ENCODE peak calls at places on chromosomes 11 and 22, in six cellular contexts. One of them, this sample, is unnamed. For H3K4me1, the result is how much of the 10 kb centered on the place peaks cover.

GRCh38 chr11:67027943-67028542 is 5.1 kb downstream of the SYT12 start:
- DNase-seq in IMR-90: no peak
- DNase-seq in pancreas: no peak
- DNase-seq in CD8-positive, alpha-beta T cell: no peak
- DNase-seq in stomach: no peak
- DNase-seq in tibial artery: no peak
- DNase-seq in this sample: no peak

GRCh38 chr11:43467958-43468357 is 109.2 kb downstream of the TTC17 start:
- DNase-seq in CD8-positive, alpha-beta T cell: no peak
- DNase-seq in stomach: no peak
- DNase-seq in tibial artery: no peak
- DNase-seq in IMR-90: no peak
- DNase-seq in pancreas: no peak
- DNase-seq in this sample: no peak

GRCh38 chr11:85827768-85828639 is 17.1 kb upstream of the SYTL2 start:
- DNase-seq in stomach: no peak
- DNase-seq in IMR-90: peak
- DNase-seq in tibial artery: no peak
- DNase-seq in pancreas: no peak
- DNase-seq in CD8-positive, alpha-beta T cell: no peak
- DNase-seq in this sample: no peak

GRCh38 chr11:34315006-34315793 is 42.6 kb downstream of the ABTB2 start:
- DNase-seq in tibial artery: no peak
- DNase-seq in stomach: no peak
- DNase-seq in CD8-positive, alpha-beta T cell: no peak
- DNase-seq in pancreas: no peak
- DNase-seq in IMR-90: no peak
- DNase-seq in this sample: no peak

GRCh38 chr11:126817523-126818450 is 182.8 kb downstream of the KIRREL3 start:
- DNase-seq in IMR-90: no peak
- DNase-seq in tibial artery: no peak
- DNase-seq in stomach: no peak
- DNase-seq in CD8-positive, alpha-beta T cell: no peak
- DNase-seq in pancreas: no peak
- DNase-seq in this sample: no peak

GRCh38 chr22:27213766-27214581 is 556.6 kb downstream of the MIAT start:
- DNase-seq in stomach: no peak
- DNase-seq in CD8-positive, alpha-beta T cell: no peak
- DNase-seq in IMR-90: peak
- DNase-seq in tibial artery: peak
- DNase-seq in pancreas: no peak
- DNase-seq in this sample: no peak

GRCh38 chr11:130070829-130071205 is 1.1 kb downstream of the APLP2 start:
- DNase-seq in pancreas: peak
- DNase-seq in CD8-positive, alpha-beta T cell: no peak
- DNase-seq in IMR-90: peak
- DNase-seq in stomach: no peak
- DNase-seq in tibial artery: no peak
- DNase-seq in this sample: no peak

GRCh38 chr11:58060939-58061672 is 30.4 kb downstream of the OR6Q1 start:
- DNase-seq in CD8-positive, alpha-beta T cell: no peak
- DNase-seq in pancreas: no peak
- DNase-seq in stomach: no peak
- DNase-seq in IMR-90: peak
- DNase-seq in tibial artery: no peak
- DNase-seq in this sample: no peak

GRCh38 chr11:17188675-17189074 is 19.1 kb downstream of the PIK3C2A start:
- DNase-seq in pancreas: no peak
- DNase-seq in CD8-positive, alpha-beta T cell: no peak
- DNase-seq in tibial artery: no peak
- DNase-seq in IMR-90: no peak
- DNase-seq in stomach: no peak
- DNase-seq in this sample: no peak

GRCh38 chr22:39317084-39317755 is 2.2 kb downstream of the RPL3 start:
- DNase-seq in CD8-positive, alpha-beta T cell: no peak
- DNase-seq in stomach: no peak
- DNase-seq in pancreas: no peak
- DNase-seq in tibial artery: no peak
- DNase-seq in IMR-90: no peak
- DNase-seq in this sample: no peak
- H3K4me1 ChIP-seq in CD8-positive, alpha-beta T cell: under half
- H3K4me1 ChIP-seq in stomach: half or more
- H3K4me1 ChIP-seq in pancreas: under half
- H3K4me1 ChIP-seq in tibial artery: under half
- H3K4me1 ChIP-seq in IMR-90: under half
- H3K4me1 ChIP-seq in this sample: under half

GRCh38 chr22:31637375-31637937 is 24.6 kb downstream of the PISD start:
- DNase-seq in pancreas: no peak
- DNase-seq in CD8-positive, alpha-beta T cell: no peak
- DNase-seq in IMR-90: no peak
- DNase-seq in stomach: no peak
- DNase-seq in tibial artery: peak
- DNase-seq in this sample: no peak

GRCh38 chr22:31639640-31640039 is 22.4 kb downstream of the PISD start:
- DNase-seq in IMR-90: no peak
- DNase-seq in CD8-positive, alpha-beta T cell: no peak
- DNase-seq in stomach: peak
- DNase-seq in tibial artery: no peak
- DNase-seq in pancreas: no peak
- DNase-seq in this sample: no peak

GRCh38 chr22:31635638-31636306 is 26.2 kb downstream of the PISD start:
- DNase-seq in CD8-positive, alpha-beta T cell: no peak
- DNase-seq in pancreas: no peak
- DNase-seq in tibial artery: no peak
- DNase-seq in IMR-90: no peak
- DNase-seq in stomach: peak
- DNase-seq in this sample: peak

DNA sequence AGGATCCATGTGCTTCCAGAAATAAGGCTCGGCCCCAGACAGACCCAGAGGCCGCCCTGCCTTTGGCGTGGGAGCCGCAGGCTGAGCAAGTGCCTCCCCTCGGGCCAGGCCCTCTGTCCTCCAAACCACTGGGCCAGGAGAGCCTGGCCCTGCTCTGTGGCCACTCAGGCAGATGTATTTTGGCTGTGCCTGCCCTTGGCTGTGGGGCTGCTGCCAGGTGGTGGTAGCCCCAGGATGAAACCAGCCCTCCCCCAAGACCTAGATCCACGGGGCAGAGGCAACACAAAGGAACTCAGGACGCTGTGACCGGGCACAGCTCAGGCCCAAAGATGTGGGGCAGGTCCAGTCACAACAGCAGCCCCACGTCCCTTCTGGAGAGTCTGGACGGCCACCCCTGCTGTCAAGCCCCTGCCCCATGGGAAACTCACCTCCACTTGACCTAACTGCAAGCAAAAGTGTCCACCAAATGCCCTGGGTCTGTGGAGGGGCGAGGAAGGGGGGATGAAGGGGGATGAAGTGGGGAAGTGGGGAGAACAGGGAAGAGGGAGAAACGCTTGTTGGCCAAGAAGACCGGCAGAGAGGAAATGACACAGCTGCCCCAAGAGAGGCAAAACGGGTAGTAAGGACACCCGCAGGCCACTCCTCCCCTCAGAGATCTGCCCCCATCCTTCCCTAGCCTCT is 23.9 kb downstream of the PISD start:
- DNase-seq in CD8-positive, alpha-beta T cell: no peak
- DNase-seq in stomach: no peak
- DNase-seq in pancreas: no peak
- DNase-seq in IMR-90: no peak
- DNase-seq in tibial artery: peak
- DNase-seq in this sample: no peak
- TF ChIP-seq CTCF in CD8-positive, alpha-beta T cell: no peak
- TF ChIP-seq CTCF in stomach: no peak
- TF ChIP-seq CTCF in pancreas: no peak
- TF ChIP-seq CTCF in IMR-90: no peak
- TF ChIP-seq CTCF in tibial artery: no peak
- TF ChIP-seq CTCF in this sample: no peak

DNA sequence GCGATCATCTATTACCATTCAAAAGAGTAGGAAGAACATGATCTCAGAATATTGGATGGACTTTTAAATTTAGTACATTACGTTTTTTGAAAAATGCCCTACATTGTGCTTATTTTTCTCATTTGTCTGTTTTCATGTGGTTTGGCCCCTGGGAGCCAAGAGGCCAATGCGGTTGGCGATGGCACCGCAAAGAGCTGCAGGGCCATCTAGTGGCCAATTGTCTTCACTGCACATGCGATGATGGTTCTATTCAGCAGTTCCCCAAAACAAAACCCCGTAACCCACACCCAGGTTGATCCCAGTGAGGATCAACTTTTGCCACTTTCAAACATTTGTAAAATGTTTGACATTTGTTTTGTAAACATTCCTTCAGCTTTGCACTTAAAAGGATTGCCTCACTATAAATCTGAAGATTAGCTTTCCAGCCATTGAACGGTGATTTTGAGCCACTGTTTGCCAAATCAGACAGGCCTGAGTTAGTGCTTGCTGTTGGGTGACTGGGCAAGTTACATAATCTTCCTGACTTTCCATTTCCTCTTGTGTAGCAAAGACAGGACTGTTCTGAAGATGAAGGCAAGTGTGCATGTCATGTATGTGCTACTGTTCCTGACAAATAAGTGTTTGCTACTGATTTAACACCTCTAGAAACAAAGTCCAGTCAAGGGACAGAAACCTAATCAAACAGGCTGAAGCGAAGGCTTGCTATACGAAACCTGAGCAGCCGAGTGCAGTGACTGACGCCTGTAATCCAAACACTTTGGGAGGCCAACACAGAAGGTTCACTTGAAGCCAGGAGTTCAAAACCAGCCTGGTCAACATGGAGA is 29.2 kb upstream of the XBP1 start:
- DNase-seq in stomach: peak
- DNase-seq in CD8-positive, alpha-beta T cell: peak
- DNase-seq in tibial artery: peak
- DNase-seq in pancreas: peak
- DNase-seq in IMR-90: peak
- DNase-seq in this sample: peak
- H3K27ac ChIP-seq in stomach: peak
- H3K27ac ChIP-seq in CD8-positive, alpha-beta T cell: no peak
- H3K27ac ChIP-seq in tibial artery: no peak
- H3K27ac ChIP-seq in pancreas: peak
- H3K27ac ChIP-seq in IMR-90: no peak
- H3K27ac ChIP-seq in this sample: peak

GRCh38 chr11:76861490-76861953 is 804 bp downstream of the ACER3 start:
- DNase-seq in IMR-90: no peak
- DNase-seq in CD8-positive, alpha-beta T cell: no peak
- DNase-seq in tibial artery: no peak
- DNase-seq in pancreas: no peak
- DNase-seq in stomach: no peak
- DNase-seq in this sample: no peak

GRCh38 chr11:76857776-76858461 is 2.8 kb upstream of the ACER3 start:
- DNase-seq in CD8-positive, alpha-beta T cell: no peak
- DNase-seq in stomach: no peak
- DNase-seq in IMR-90: no peak
- DNase-seq in pancreas: no peak
- DNase-seq in tibial artery: no peak
- DNase-seq in this sample: no peak

GRCh38 chr11:76859708-76860233 is 947 bp upstream of the ACER3 start:
- DNase-seq in pancreas: no peak
- DNase-seq in IMR-90: no peak
- DNase-seq in CD8-positive, alpha-beta T cell: no peak
- DNase-seq in stomach: no peak
- DNase-seq in tibial artery: no peak
- DNase-seq in this sample: no peak

GRCh38 chr11:76860539-76861475 is at the start of gene ACER3:
- DNase-seq in pancreas: peak
- DNase-seq in stomach: peak
- DNase-seq in tibial artery: peak
- DNase-seq in IMR-90: peak
- DNase-seq in CD8-positive, alpha-beta T cell: peak
- DNase-seq in this sample: peak

GRCh38 chr11:76863196-76863777 is 2.6 kb downstream of the ACER3 start:
- DNase-seq in CD8-positive, alpha-beta T cell: no peak
- DNase-seq in pancreas: no peak
- DNase-seq in stomach: no peak
- DNase-seq in IMR-90: no peak
- DNase-seq in tibial artery: peak
- DNase-seq in this sample: no peak
- H3K4me1 ChIP-seq in CD8-positive, alpha-beta T cell: under half
- H3K4me1 ChIP-seq in pancreas: under half
- H3K4me1 ChIP-seq in stomach: under half
- H3K4me1 ChIP-seq in IMR-90: under half
- H3K4me1 ChIP-seq in tibial artery: under half
- H3K4me1 ChIP-seq in this sample: under half

GRCh38 chr11:91435694-91436375 is 788.8 kb upstream of the FAT3 start:
- DNase-seq in stomach: peak
- DNase-seq in tibial artery: no peak
- DNase-seq in IMR-90: no peak
- DNase-seq in CD8-positive, alpha-beta T cell: no peak
- DNase-seq in pancreas: no peak
- DNase-seq in this sample: no peak
- TF ChIP-seq CTCF in stomach: no peak
- TF ChIP-seq CTCF in tibial artery: no peak
- TF ChIP-seq CTCF in IMR-90: no peak
- TF ChIP-seq CTCF in CD8-positive, alpha-beta T cell: no peak
- TF ChIP-seq CTCF in pancreas: no peak
- TF ChIP-seq CTCF in this sample: no peak

GRCh38 chr11:123560001-123560400 is 94.4 kb downstream of the SCN3B start:
- DNase-seq in pancreas: peak
- DNase-seq in tibial artery: peak
- DNase-seq in CD8-positive, alpha-beta T cell: no peak
- DNase-seq in IMR-90: peak
- DNase-seq in stomach: peak
- DNase-seq in this sample: no peak
- H3K27ac ChIP-seq in pancreas: no peak
- H3K27ac ChIP-seq in tibial artery: no peak
- H3K27ac ChIP-seq in CD8-positive, alpha-beta T cell: no peak
- H3K27ac ChIP-seq in IMR-90: peak
- H3K27ac ChIP-seq in stomach: peak
- H3K27ac ChIP-seq in this sample: no peak

DNA sequence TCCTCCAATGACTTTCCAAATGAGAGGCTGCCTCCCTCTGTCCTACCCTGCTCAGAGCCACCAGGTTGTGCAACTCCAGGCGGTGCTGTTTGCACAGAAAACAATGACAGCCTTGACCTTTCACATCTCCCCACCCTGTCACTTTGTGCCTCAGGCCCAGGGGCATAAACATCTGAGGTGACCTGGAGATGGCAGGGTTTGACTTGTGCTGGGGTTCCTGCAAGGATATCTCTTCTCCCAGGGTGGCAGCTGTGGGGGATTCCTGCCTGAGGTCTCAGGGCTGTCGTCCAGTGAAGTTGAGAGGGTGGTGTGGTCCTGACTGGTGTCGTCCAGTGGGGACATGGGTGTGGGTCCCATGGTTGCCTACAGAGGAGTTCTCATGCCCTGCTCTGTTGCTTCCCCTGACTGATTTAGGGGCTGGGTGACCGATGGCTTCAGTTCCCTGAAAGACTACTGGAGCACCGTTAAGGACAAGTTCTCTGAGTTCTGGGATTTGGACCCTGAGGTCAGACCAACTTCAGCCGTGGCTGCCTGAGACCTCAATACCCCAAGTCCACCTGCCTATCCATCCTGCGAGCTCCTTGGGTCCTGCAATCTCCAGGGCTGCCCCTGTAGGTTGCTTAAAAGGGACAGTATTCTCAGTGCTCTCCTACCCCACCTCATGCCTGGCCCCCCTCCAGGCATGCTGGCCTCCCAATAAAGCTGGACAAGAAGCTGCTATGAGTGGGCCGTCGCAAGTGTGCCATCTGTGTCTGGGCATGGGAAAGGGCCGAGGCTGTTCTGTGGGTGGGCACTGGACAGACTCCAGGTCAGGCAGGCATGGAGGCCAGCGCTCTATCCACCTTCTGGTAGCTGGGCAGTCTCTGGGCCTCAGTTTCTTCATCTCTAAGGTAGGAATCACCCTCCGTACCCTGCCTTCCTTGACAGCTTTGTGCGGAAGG is 2.9 kb downstream of the APOC3 start:
- DNase-seq in stomach: peak
- DNase-seq in tibial artery: no peak
- DNase-seq in CD8-positive, alpha-beta T cell: no peak
- DNase-seq in pancreas: no peak
- DNase-seq in IMR-90: no peak
- DNase-seq in this sample: peak
- H3K4me1 ChIP-seq in stomach: under half
- H3K4me1 ChIP-seq in tibial artery: under half
- H3K4me1 ChIP-seq in CD8-positive, alpha-beta T cell: under half
- H3K4me1 ChIP-seq in pancreas: under half
- H3K4me1 ChIP-seq in IMR-90: under half
- H3K4me1 ChIP-seq in this sample: under half

This sample was measured in right lobe of liver.